ENCODE peak calls at places on chromosomes 11 and 22, in nine cellular contexts. X is ELF-1; E is posterior vena cava; Q is germinal center; U is SJSA1; P is tibial artery; T is lower lobe of right lung; A is mucosa of gallbladder; Y is stimulated activated CD4-positive, alpha-beta T cell treated with anti-CD3 and anti-CD28 coated beads, Interleukin-2, amount 100 ng/mL, for 48 hours. J is an unnamed sample.

GRCh38 chr11:78715639-78716311 is 141.1 kb upstream of the NARS2 start:
- DNase-seq in P (peak), X (peak), T (peak), U (peak), A (peak), Q (peak), Y (peak), E (no peak), J (peak)

GRCh38 chr22:39935622-39936021 is 24.6 kb upstream of the TMA7B start:
- DNase-seq in E (no peak), P (no peak), X (no peak), Q (no peak), U (no peak), A (no peak), T (no peak), Y (no peak), J (no peak)

GRCh38 chr11:111229604-111230003 is 15.9 kb upstream of the POU2AF2 start:
- DNase-seq in Y (no peak), X (no peak), A (no peak), U (no peak), T (no peak), P (no peak), E (no peak), Q (no peak), J (no peak)

GRCh38 chr11:57407941-57408475 is 17.6 kb upstream of the PRG2 start:
- DNase-seq in Q (no peak), P (no peak), E (peak), Y (no peak), U (no peak), A (no peak), X (no peak), T (no peak), J (no peak)

GRCh38 chr11:96506041-96506440 is 116.2 kb downstream of the JRKL start:
- DNase-seq in A (no peak), Q (no peak), X (no peak), U (peak), T (no peak), P (no peak), E (no peak), Y (no peak), J (no peak)

GRCh38 chr22:36375071-36375980 is 12.4 kb downstream of the MYH9 start:
- DNase-seq in P (no peak), Y (no peak), T (peak), U (no peak), E (no peak), Q (no peak), A (no peak), X (peak), J (no peak)

GRCh38 chr11:30143098-30143705 is 87.6 kb upstream of the FSHB start:
- DNase-seq in Q (peak), T (no peak), A (no peak), P (no peak), E (no peak), X (peak), Y (no peak), U (peak), J (no peak)

GRCh38 chr22:25048659-25049657 is 96.4 kb downstream of the KIAA1671 start:
- DNase-seq in X (peak), E (no peak), P (peak), Y (peak), Q (peak), T (peak), U (peak), A (peak), J (peak)

GRCh38 chr11:63212742-63213141 is 30.7 kb downstream of the SLC22A25 start:
- DNase-seq in Q (peak), X (peak), E (no peak), U (peak), P (no peak), Y (peak), T (no peak), A (no peak), J (no peak)

GRCh38 chr11:34558211-34558610 is 44.6 kb upstream of the ELF5 start:
- DNase-seq in X (no peak), E (no peak), Y (no peak), T (no peak), U (no peak), Q (no peak), P (no peak), A (no peak), J (no peak)

GRCh38 chr22:41600976-41601375 is 11.3 kb upstream of the PMM1 start:
- DNase-seq in T (no peak), X (no peak), P (no peak), Q (no peak), U (no peak), E (peak), A (no peak), Y (no peak), J (no peak)

GRCh38 chr11:63262562-63262961 is 19.2 kb upstream of the SLC22A25 start:
- DNase-seq in Y (no peak), U (no peak), X (no peak), E (no peak), P (no peak), Q (no peak), A (no peak), T (no peak), J (no peak)

GRCh38 chr22:30290318-30290678 is 993 bp upstream of the CASTOR1 start:
- DNase-seq in P (peak), U (peak), X (no peak), A (no peak), Q (no peak), Y (no peak), E (no peak), T (no peak), J (no peak)

GRCh38 chr22:45077826-45078334 is 68.1 kb upstream of the PHF21B start:
- DNase-seq in U (no peak), E (no peak), X (no peak), Y (no peak), A (no peak), T (no peak), Q (no peak), P (no peak), J (no peak)

GRCh38 chr11:88623536-88623935 is 286.0 kb upstream of the CTSC start:
- DNase-seq in Q (no peak), A (no peak), X (no peak), P (no peak), T (no peak), Y (no peak), U (no peak), E (no peak), J (no peak)

GRCh38 chr11:27926981-27927481 is 180.9 kb downstream of the KIF18A start:
- DNase-seq in A (no peak), P (no peak), Y (no peak), U (no peak), E (no peak), Q (no peak), X (no peak), T (no peak), J (peak)

GRCh38 chr22:17699696-17700330 is 61.3 kb downstream of the BCL2L13 start:
- DNase-seq in U (no peak), A (no peak), Y (no peak), E (no peak), T (no peak), Q (no peak), P (no peak), X (no peak), J (no peak)

GRCh38 chr11:67492801-67493547 is 10.1 kb downstream of the AIP start:
- DNase-seq in T (no peak), E (no peak), U (no peak), X (no peak), A (no peak), P (no peak), Q (peak), Y (no peak), J (no peak)

GRCh38 chr11:129264114-129264513 is 72.0 kb upstream of the ARHGAP32 start:
- DNase-seq in P (no peak), A (no peak), X (no peak), T (no peak), U (no peak), Y (no peak), E (no peak), Q (no peak), J (no peak)

GRCh38 chr11:123211134-123211879 is 16.3 kb upstream of the CLMP start:
- DNase-seq in T (no peak), A (no peak), E (no peak), P (no peak), X (peak), U (peak), Q (no peak), Y (no peak), J (no peak)

GRCh38 chr11:123451183-123451907 is 21.3 kb downstream of the GRAMD1B start:
- DNase-seq in T (no peak), P (no peak), X (no peak), U (no peak), A (no peak), Y (no peak), Q (no peak), E (no peak), J (no peak)

GRCh38 chr11:10355257-10355661 is 50.4 kb downstream of the ADM start:
- DNase-seq in Y (no peak), T (no peak), X (no peak), E (no peak), U (no peak), Q (no peak), A (no peak), P (no peak), J (no peak)

GRCh38 chr11:94504689-94505293 is 7.5 kb upstream of the C11orf97 start:
- DNase-seq in P (no peak), Q (peak), A (no peak), U (peak), T (no peak), X (no peak), Y (no peak), E (no peak), J (peak)

GRCh38 chr11:117044287-117045035 is 53.8 kb downstream of the SIK3 start:
- DNase-seq in T (no peak), Y (no peak), X (no peak), U (no peak), Q (no peak), E (no peak), A (no peak), P (no peak), J (no peak)

GRCh38 chr11:102197759-102198158 is 87.5 kb downstream of the YAP1 start:
- DNase-seq in Y (no peak), P (no peak), A (no peak), E (no peak), X (peak), T (no peak), Q (no peak), U (peak), J (no peak)

GRCh38 chr11:114302663-114303062 is 6.5 kb downstream of the NNMT start:
- DNase-seq in Q (no peak), P (no peak), E (no peak), T (no peak), U (no peak), A (no peak), Y (no peak), X (no peak), J (no peak)

GRCh38 chr11:106644824-106645223 is 373.5 kb downstream of the GUCY1A2 start:
- DNase-seq in A (no peak), E (no peak), T (no peak), X (no peak), P (no peak), Q (no peak), U (no peak), Y (no peak), J (no peak)

GRCh38 chr22:27019827-27020226 is 362.4 kb downstream of the MIAT start:
- DNase-seq in E (no peak), A (no peak), Q (no peak), X (peak), T (no peak), U (peak), P (no peak), Y (no peak), J (no peak)

GRCh38 chr11:117300773-117301172 is 9.6 kb downstream of the BACE1-AS start:
- DNase-seq in X (peak), Q (no peak), A (no peak), P (no peak), T (no peak), U (no peak), Y (no peak), E (no peak), J (no peak)

GRCh38 chr11:89163686-89164085 is 14.0 kb upstream of the TYR start:
- DNase-seq in T (no peak), Q (no peak), U (no peak), X (no peak), A (no peak), E (no peak), Y (no peak), P (no peak), J (no peak)

GRCh38 chr11:43955381-43956118 is 13.1 kb downstream of the C11orf96 start:
- DNase-seq in P (no peak), X (no peak), U (no peak), A (no peak), E (no peak), Y (no peak), T (no peak), Q (no peak), J (no peak)

GRCh38 chr11:48103621-48104561 is 112.7 kb upstream of the OR4B1 start:
- DNase-seq in P (no peak), E (no peak), Q (no peak), X (no peak), U (peak), A (no peak), T (no peak), Y (no peak), J (no peak)

GRCh38 chr11:133515075-133515474 is 17.2 kb downstream of the OPCML start:
- DNase-seq in Q (no peak), X (no peak), Y (no peak), A (no peak), P (no peak), T (no peak), U (no peak), E (no peak), J (no peak)

GRCh38 chr11:38867338-38867737 is 2269.3 kb upstream of the RAG2 start:
- DNase-seq in Y (no peak), Q (no peak), X (no peak), E (no peak), U (no peak), A (no peak), T (no peak), P (no peak), J (no peak)

GRCh38 chr11:58807358-58807757 is 37.1 kb downstream of the GLYATL2 start:
- DNase-seq in X (no peak), E (no peak), T (no peak), A (no peak), Q (no peak), Y (no peak), U (no peak), P (no peak), J (no peak)

GRCh38 chr22:27231266-27231665 is 570.3 kb downstream of the MN1 start:
- DNase-seq in T (no peak), P (no peak), E (no peak), A (no peak), Y (no peak), X (no peak), U (no peak), Q (no peak), J (no peak)

GRCh38 chr11:1654388-1655167 is 25.0 kb downstream of the KRTAP5-5 start:
- DNase-seq in X (peak), P (no peak), A (no peak), E (peak), T (no peak), Q (no peak), Y (no peak), U (no peak), J (no peak)

GRCh38 chr11:62242021-62242420 is at the start of gene SCGB1D2:
- DNase-seq in X (peak), U (no peak), Q (no peak), Y (no peak), A (peak), E (no peak), P (no peak), T (no peak), J (no peak)

GRCh38 chr11:85590848-85591483 is 36.2 kb downstream of the DLG2 start:
- DNase-seq in Q (peak), A (no peak), X (no peak), E (no peak), T (no peak), P (no peak), U (no peak), Y (no peak), J (peak)